ENCODE peak calls at places on chromosomes 6 and 20, in ten cellular contexts. C is GM03348; N is iris pigment epithelial cell; Z is stimulated activated naive CD4-positive, alpha-beta T cell; Q is astrocyte; K is kidney tubule cell; E is GM12878; I is cardiac fibroblast; B is fibroblast of mammary gland; A is neuronal stem cell. X is an unnamed sample.

GRCh38 chr20:46243707-46244628 is 64.3 kb downstream of the CDH22 start:
- DNase-seq in K (peak), Q (no peak), A (no peak), Z (no peak), I (no peak), B (peak), E (no peak), N (no peak), C (no peak), X (no peak)

GRCh38 chr6:2858678-2859324 is 17.1 kb upstream of the SERPINB1 start:
- DNase-seq in E (no peak), A (no peak), Q (no peak), C (no peak), K (no peak), N (no peak), B (no peak), I (no peak), Z (peak), X (no peak)

GRCh38 chr20:62191781-62192559 is 9.1 kb downstream of the MTG2 start:
- DNase-seq in Z (no peak), C (no peak), B (no peak), K (no peak), N (no peak), I (no peak), E (no peak), Q (no peak), A (no peak), X (no peak)

GRCh38 chr20:62921119-62921687 is 5.1 kb downstream of the DIDO1 start:
- DNase-seq in K (peak), Z (peak), N (peak), B (peak), I (peak), Q (peak), C (peak), E (no peak), A (peak), X (peak)

GRCh38 chr6:110826236-110827129 is 11.2 kb upstream of the CDK19 start:
- DNase-seq in I (no peak), Z (no peak), A (no peak), B (peak), C (no peak), N (peak), E (no peak), K (peak), Q (no peak), X (no peak)

GRCh38 chr6:32369678-32370077 is 2.0 kb downstream of the TSBP1 start:
- DNase-seq in Z (no peak), E (no peak), B (peak), N (peak), K (peak), I (peak), Q (peak), C (peak), A (no peak), X (peak)

GRCh38 chr6:90643366-90643765 is 56.5 kb upstream of the MAP3K7 start:
- DNase-seq in Z (no peak), N (no peak), K (no peak), I (no peak), C (no peak), B (no peak), A (no peak), Q (no peak), E (no peak), X (no peak)

GRCh38 chr20:44734938-44735337 is 10.7 kb upstream of the KCNK15 start:
- DNase-seq in I (peak), Z (no peak), A (no peak), Q (peak), E (no peak), K (peak), B (peak), C (peak), N (peak), X (peak)

GRCh38 chr20:46220808-46221207 is 87.5 kb downstream of the CDH22 start:
- DNase-seq in Q (no peak), Z (no peak), I (no peak), K (peak), A (peak), C (no peak), B (no peak), N (no peak), E (no peak), X (no peak)

GRCh38 chr20:34040300-34041015 is 46.7 kb downstream of the RALY start:
- DNase-seq in B (no peak), C (no peak), Z (no peak), I (no peak), N (no peak), A (no peak), Q (no peak), E (no peak), K (no peak), X (no peak)

GRCh38 chr6:142700676-142701185 is 244.2 kb downstream of the HIVEP2 start:
- DNase-seq in B (no peak), I (no peak), Q (no peak), K (no peak), Z (no peak), C (no peak), E (no peak), A (no peak), N (no peak), X (no peak)

GRCh38 chr6:16504608-16505007 is 256.7 kb downstream of the ATXN1 start:
- DNase-seq in A (no peak), Z (no peak), B (no peak), N (no peak), Q (no peak), E (no peak), K (no peak), I (no peak), C (no peak), X (no peak)